ENCODE peak calls at places on chromosomes 4 and X, in six cellular contexts. One of them, this sample, is unnamed.

GRCh38 chr4:113958766-113959540 is 20.5 kb downstream of the ARSJ start:
- DNase-seq in effector CD4-positive, alpha-beta T cell: no peak
- DNase-seq in naive thymus-derived CD8-positive, alpha-beta T cell: no peak
- DNase-seq in pulmonary artery endothelial cell: peak
- DNase-seq in fibroblast of mammary gland: peak
- DNase-seq in EL: peak
- DNase-seq in this sample: peak

GRCh38 chr4:181688886-181689285 is 554.3 kb upstream of the TENM3 start:
- DNase-seq in effector CD4-positive, alpha-beta T cell: no peak
- DNase-seq in naive thymus-derived CD8-positive, alpha-beta T cell: no peak
- DNase-seq in pulmonary artery endothelial cell: no peak
- DNase-seq in fibroblast of mammary gland: peak
- DNase-seq in EL: peak
- DNase-seq in this sample: no peak

GRCh38 chr4:123077330-123077729 is 154.9 kb upstream of the NUDT6 start:
- DNase-seq in effector CD4-positive, alpha-beta T cell: no peak
- DNase-seq in naive thymus-derived CD8-positive, alpha-beta T cell: no peak
- DNase-seq in pulmonary artery endothelial cell: no peak
- DNase-seq in fibroblast of mammary gland: no peak
- DNase-seq in EL: no peak
- DNase-seq in this sample: no peak

GRCh38 chrX:111568356-111568755 is 56.9 kb downstream of the SERTM2 start:
- DNase-seq in effector CD4-positive, alpha-beta T cell: no peak
- DNase-seq in naive thymus-derived CD8-positive, alpha-beta T cell: no peak
- DNase-seq in pulmonary artery endothelial cell: no peak
- DNase-seq in fibroblast of mammary gland: peak
- DNase-seq in EL: peak
- DNase-seq in this sample: peak

GRCh38 chr4:5416637-5417036 is 291.7 kb downstream of the EVC2 start:
- DNase-seq in effector CD4-positive, alpha-beta T cell: no peak
- DNase-seq in naive thymus-derived CD8-positive, alpha-beta T cell: no peak
- DNase-seq in pulmonary artery endothelial cell: no peak
- DNase-seq in fibroblast of mammary gland: no peak
- DNase-seq in EL: no peak
- DNase-seq in this sample: no peak

GRCh38 chrX:143058096-143058495 is 32.4 kb downstream of the SPANXN4 start:
- DNase-seq in effector CD4-positive, alpha-beta T cell: no peak
- DNase-seq in naive thymus-derived CD8-positive, alpha-beta T cell: no peak
- DNase-seq in pulmonary artery endothelial cell: no peak
- DNase-seq in fibroblast of mammary gland: no peak
- DNase-seq in EL: no peak
- DNase-seq in this sample: no peak

GRCh38 chr4:145230726-145231125 is 50.3 kb upstream of the OTUD4 start:
- DNase-seq in effector CD4-positive, alpha-beta T cell: no peak
- DNase-seq in naive thymus-derived CD8-positive, alpha-beta T cell: no peak
- DNase-seq in pulmonary artery endothelial cell: no peak
- DNase-seq in fibroblast of mammary gland: peak
- DNase-seq in EL: peak
- DNase-seq in this sample: peak

GRCh38 chr4:8038702-8039251 is 99.1 kb upstream of the AFAP1 start:
- DNase-seq in effector CD4-positive, alpha-beta T cell: no peak
- DNase-seq in naive thymus-derived CD8-positive, alpha-beta T cell: no peak
- DNase-seq in pulmonary artery endothelial cell: no peak
- DNase-seq in fibroblast of mammary gland: no peak
- DNase-seq in EL: no peak
- DNase-seq in this sample: no peak

GRCh38 chr4:93029774-93030173 is 726.0 kb downstream of the GRID2 start:
- DNase-seq in effector CD4-positive, alpha-beta T cell: no peak
- DNase-seq in naive thymus-derived CD8-positive, alpha-beta T cell: no peak
- DNase-seq in pulmonary artery endothelial cell: no peak
- DNase-seq in fibroblast of mammary gland: no peak
- DNase-seq in EL: no peak
- DNase-seq in this sample: no peak

GRCh38 chr4:132860976-132861375 is 288.1 kb upstream of the PCDH10 start:
- DNase-seq in effector CD4-positive, alpha-beta T cell: no peak
- DNase-seq in naive thymus-derived CD8-positive, alpha-beta T cell: no peak
- DNase-seq in pulmonary artery endothelial cell: no peak
- DNase-seq in fibroblast of mammary gland: no peak
- DNase-seq in EL: no peak
- DNase-seq in this sample: no peak

GRCh38 chr4:155629183-155629825 is 37.3 kb upstream of the GUCY1A1 start:
- DNase-seq in effector CD4-positive, alpha-beta T cell: no peak
- DNase-seq in naive thymus-derived CD8-positive, alpha-beta T cell: no peak
- DNase-seq in pulmonary artery endothelial cell: no peak
- DNase-seq in fibroblast of mammary gland: peak
- DNase-seq in EL: peak
- DNase-seq in this sample: no peak

GRCh38 chr4:102781570-102781969 is 20.8 kb upstream of the MANBA start:
- DNase-seq in effector CD4-positive, alpha-beta T cell: no peak
- DNase-seq in naive thymus-derived CD8-positive, alpha-beta T cell: no peak
- DNase-seq in pulmonary artery endothelial cell: no peak
- DNase-seq in fibroblast of mammary gland: no peak
- DNase-seq in EL: no peak
- DNase-seq in this sample: no peak

GRCh38 chrX:3451566-3451965 is 105.1 kb upstream of the MXRA5 start:
- DNase-seq in effector CD4-positive, alpha-beta T cell: no peak
- DNase-seq in naive thymus-derived CD8-positive, alpha-beta T cell: no peak
- DNase-seq in pulmonary artery endothelial cell: no peak
- DNase-seq in fibroblast of mammary gland: peak
- DNase-seq in EL: no peak
- DNase-seq in this sample: no peak

GRCh38 chr4:10106421-10107039 is 10.1 kb downstream of the WDR1 start:
- DNase-seq in effector CD4-positive, alpha-beta T cell: peak
- DNase-seq in naive thymus-derived CD8-positive, alpha-beta T cell: peak
- DNase-seq in pulmonary artery endothelial cell: peak
- DNase-seq in fibroblast of mammary gland: peak
- DNase-seq in EL: peak
- DNase-seq in this sample: peak

GRCh38 chr4:13248621-13249298 is 235.4 kb downstream of the RAB28 start:
- DNase-seq in effector CD4-positive, alpha-beta T cell: no peak
- DNase-seq in naive thymus-derived CD8-positive, alpha-beta T cell: no peak
- DNase-seq in pulmonary artery endothelial cell: no peak
- DNase-seq in fibroblast of mammary gland: peak
- DNase-seq in EL: peak
- DNase-seq in this sample: peak

GRCh38 chr4:80685219-80685618 is 345.3 kb upstream of the BMP3 start:
- DNase-seq in effector CD4-positive, alpha-beta T cell: no peak
- DNase-seq in naive thymus-derived CD8-positive, alpha-beta T cell: no peak
- DNase-seq in pulmonary artery endothelial cell: no peak
- DNase-seq in fibroblast of mammary gland: no peak
- DNase-seq in EL: no peak
- DNase-seq in this sample: no peak

GRCh38 chr4:13364653-13365052 is 119.5 kb downstream of the RAB28 start:
- DNase-seq in effector CD4-positive, alpha-beta T cell: no peak
- DNase-seq in naive thymus-derived CD8-positive, alpha-beta T cell: no peak
- DNase-seq in pulmonary artery endothelial cell: no peak
- DNase-seq in fibroblast of mammary gland: no peak
- DNase-seq in EL: no peak
- DNase-seq in this sample: no peak

GRCh38 chrX:135395064-135395463 is 26.7 kb upstream of the SMIM10L2A start:
- DNase-seq in effector CD4-positive, alpha-beta T cell: no peak
- DNase-seq in naive thymus-derived CD8-positive, alpha-beta T cell: no peak
- DNase-seq in pulmonary artery endothelial cell: no peak
- DNase-seq in fibroblast of mammary gland: no peak
- DNase-seq in EL: no peak
- DNase-seq in this sample: no peak

GRCh38 chr4:33649015-33649414 is 2595.3 kb downstream of the ARAP2 start:
- DNase-seq in effector CD4-positive, alpha-beta T cell: no peak
- DNase-seq in naive thymus-derived CD8-positive, alpha-beta T cell: no peak
- DNase-seq in pulmonary artery endothelial cell: no peak
- DNase-seq in fibroblast of mammary gland: peak
- DNase-seq in EL: peak
- DNase-seq in this sample: peak

GRCh38 chr4:84726356-84726755 is 143.4 kb downstream of the CDS1 start:
- DNase-seq in effector CD4-positive, alpha-beta T cell: no peak
- DNase-seq in naive thymus-derived CD8-positive, alpha-beta T cell: no peak
- DNase-seq in pulmonary artery endothelial cell: no peak
- DNase-seq in fibroblast of mammary gland: peak
- DNase-seq in EL: peak
- DNase-seq in this sample: no peak

GRCh38 chrX:19625612-19626011 is 110.3 kb upstream of the MAP3K15 start:
- DNase-seq in effector CD4-positive, alpha-beta T cell: no peak
- DNase-seq in naive thymus-derived CD8-positive, alpha-beta T cell: no peak
- DNase-seq in pulmonary artery endothelial cell: no peak
- DNase-seq in fibroblast of mammary gland: peak
- DNase-seq in EL: no peak
- DNase-seq in this sample: no peak

GRCh38 chr4:5292091-5292490 is 240.8 kb downstream of the STK32B start:
- DNase-seq in effector CD4-positive, alpha-beta T cell: no peak
- DNase-seq in naive thymus-derived CD8-positive, alpha-beta T cell: no peak
- DNase-seq in pulmonary artery endothelial cell: no peak
- DNase-seq in fibroblast of mammary gland: no peak
- DNase-seq in EL: no peak
- DNase-seq in this sample: no peak

GRCh38 chr4:86910369-86910768 is 18.1 kb upstream of the C4orf36 start:
- DNase-seq in effector CD4-positive, alpha-beta T cell: no peak
- DNase-seq in naive thymus-derived CD8-positive, alpha-beta T cell: no peak
- DNase-seq in pulmonary artery endothelial cell: no peak
- DNase-seq in fibroblast of mammary gland: no peak
- DNase-seq in EL: no peak
- DNase-seq in this sample: no peak

GRCh38 chrX:1246816-1247215 is 21.8 kb upstream of the CSF2RA start:
- DNase-seq in effector CD4-positive, alpha-beta T cell: peak
- DNase-seq in naive thymus-derived CD8-positive, alpha-beta T cell: peak
- DNase-seq in pulmonary artery endothelial cell: no peak
- DNase-seq in fibroblast of mammary gland: peak
- DNase-seq in EL: peak
- DNase-seq in this sample: peak

GRCh38 chr4:140250989-140251552 is 97.1 kb upstream of the MAML3 start:
- DNase-seq in effector CD4-positive, alpha-beta T cell: no peak
- DNase-seq in naive thymus-derived CD8-positive, alpha-beta T cell: no peak
- DNase-seq in pulmonary artery endothelial cell: no peak
- DNase-seq in fibroblast of mammary gland: no peak
- DNase-seq in EL: no peak
- DNase-seq in this sample: no peak

GRCh38 chr4:186725422-186726149 is 1.9 kb upstream of the FAT1 start:
- DNase-seq in effector CD4-positive, alpha-beta T cell: no peak
- DNase-seq in naive thymus-derived CD8-positive, alpha-beta T cell: no peak
- DNase-seq in pulmonary artery endothelial cell: no peak
- DNase-seq in fibroblast of mammary gland: peak
- DNase-seq in EL: peak
- DNase-seq in this sample: peak

GRCh38 chr4:84493092-84493850 is 5.8 kb downstream of the NKX6-1 start:
- DNase-seq in effector CD4-positive, alpha-beta T cell: no peak
- DNase-seq in naive thymus-derived CD8-positive, alpha-beta T cell: peak
- DNase-seq in pulmonary artery endothelial cell: no peak
- DNase-seq in fibroblast of mammary gland: peak
- DNase-seq in EL: no peak
- DNase-seq in this sample: peak

GRCh38 chrX:24190500-24191156 is 41.1 kb downstream of the ZFX start:
- DNase-seq in effector CD4-positive, alpha-beta T cell: no peak
- DNase-seq in naive thymus-derived CD8-positive, alpha-beta T cell: no peak
- DNase-seq in pulmonary artery endothelial cell: no peak
- DNase-seq in fibroblast of mammary gland: peak
- DNase-seq in EL: peak
- DNase-seq in this sample: peak

GRCh38 chr4:74555231-74555630 is 110.3 kb downstream of the AREG start:
- DNase-seq in effector CD4-positive, alpha-beta T cell: no peak
- DNase-seq in naive thymus-derived CD8-positive, alpha-beta T cell: no peak
- DNase-seq in pulmonary artery endothelial cell: no peak
- DNase-seq in fibroblast of mammary gland: peak
- DNase-seq in EL: no peak
- DNase-seq in this sample: peak

GRCh38 chr4:124459922-124460301 is 252.6 kb downstream of the ANKRD50 start:
- DNase-seq in effector CD4-positive, alpha-beta T cell: no peak
- DNase-seq in naive thymus-derived CD8-positive, alpha-beta T cell: no peak
- DNase-seq in pulmonary artery endothelial cell: peak
- DNase-seq in fibroblast of mammary gland: peak
- DNase-seq in EL: no peak
- DNase-seq in this sample: no peak

GRCh38 chrX:1153940-1154339 is 58.5 kb downstream of the CRLF2 start:
- DNase-seq in effector CD4-positive, alpha-beta T cell: no peak
- DNase-seq in naive thymus-derived CD8-positive, alpha-beta T cell: no peak
- DNase-seq in pulmonary artery endothelial cell: no peak
- DNase-seq in fibroblast of mammary gland: no peak
- DNase-seq in EL: peak
- DNase-seq in this sample: no peak

GRCh38 chr4:187289371-187289770 is 565.7 kb upstream of the FAT1 start:
- DNase-seq in effector CD4-positive, alpha-beta T cell: no peak
- DNase-seq in naive thymus-derived CD8-positive, alpha-beta T cell: no peak
- DNase-seq in pulmonary artery endothelial cell: no peak
- DNase-seq in fibroblast of mammary gland: no peak
- DNase-seq in EL: peak
- DNase-seq in this sample: no peak

This sample was measured in fibroblast of the aortic adventitia.